ENCODE peak calls at places on chromosomes 3 and 15, in ten cellular contexts. C, M, L, Q, E, B, P, J, I and F are unnamed samples.

GRCh38 chr3:119184083-119184482 is 10.7 kb downstream of the UPK1B start:
- DNase-seq in C (no peak), M (no peak), L (no peak), Q (no peak), E (no peak), B (no peak), P (no peak), J (no peak), I (no peak), F (no peak)

GRCh38 chr3:189927975-189928895 is 192.5 kb downstream of the P3H2 start:
- DNase-seq in C (no peak), M (no peak), L (no peak), Q (no peak), E (no peak), B (no peak), P (no peak), J (no peak), I (no peak), F (peak; percentile 46)

GRCh38 chr3:43534676-43535075 is 87.1 kb downstream of the ANO10 start:
- DNase-seq in C (no peak), M (no peak), L (no peak), Q (no peak), E (no peak), B (no peak), P (no peak), J (no peak), I (no peak), F (no peak)

GRCh38 chr3:71968491-71968890 is 183.5 kb upstream of the PROK2 start:
- DNase-seq in C (no peak), M (no peak), L (no peak), Q (no peak), E (no peak), B (no peak), P (no peak), J (no peak), I (no peak), F (no peak)

GRCh38 chr15:63156708-63157065 is 590 bp downstream of the RPS27L start:
- DNase-seq in C (no peak), M (no peak), L (peak; percentile 42), Q (no peak), E (no peak), B (no peak), P (peak; percentile 48), J (peak; percentile 50), I (peak; percentile 72), F (no peak)

GRCh38 chr3:126782554-126782953 is 78.5 kb downstream of the CHCHD6 start:
- DNase-seq in C (no peak), M (peak; percentile 72), L (peak; percentile 53), Q (no peak), E (peak; percentile 91), B (peak; percentile 78), P (peak; percentile 85), J (peak; percentile 71), I (no peak), F (peak; percentile 59)

GRCh38 chr3:102195198-102195948 is 239.4 kb upstream of the ZPLD1 start:
- DNase-seq in C (no peak), M (no peak), L (peak; percentile 31), Q (no peak), E (no peak), B (no peak), P (no peak), J (peak; percentile 50), I (no peak), F (no peak)

GRCh38 chr15:65285291-65286068 is 1.2 kb downstream of the PARP16 start:
- DNase-seq in C (no peak), M (no peak), L (no peak), Q (no peak), E (no peak), B (no peak), P (no peak), J (no peak), I (no peak), F (no peak)

GRCh38 chr3:73270839-73271483 is 209.5 kb downstream of the EBLN2 start:
- DNase-seq in C (no peak), M (peak; percentile 10), L (no peak), Q (no peak), E (no peak), B (no peak), P (no peak), J (peak; percentile 22), I (no peak), F (no peak)

GRCh38 chr3:106183762-106184391 is 315.1 kb upstream of the CBLB start:
- DNase-seq in C (no peak), M (peak; percentile 29), L (no peak), Q (no peak), E (peak; percentile 67), B (no peak), P (peak; percentile 84), J (no peak), I (no peak), F (peak; percentile 10)

GRCh38 chr3:108235290-108235689 is 13.1 kb upstream of the IFT57 start:
- DNase-seq in C (no peak), M (no peak), L (no peak), Q (no peak), E (no peak), B (no peak), P (no peak), J (no peak), I (no peak), F (no peak)

GRCh38 chr15:71106802-71107500 is 8.3 kb upstream of the THSD4 start:
- DNase-seq in C (no peak), M (no peak), L (no peak), Q (no peak), E (no peak), B (no peak), P (peak; percentile 22), J (no peak), I (no peak), F (no peak)

GRCh38 chr15:71107501-71107815 is 7.8 kb upstream of the THSD4 start:
- DNase-seq in C (no peak), M (no peak), L (no peak), Q (no peak), E (no peak), B (no peak), P (no peak), J (peak; percentile 4), I (no peak), F (no peak)

GRCh38 chr15:71110800-71111565 is 4.3 kb upstream of the THSD4 start:
- DNase-seq in C (no peak), M (no peak), L (no peak), Q (no peak), E (no peak), B (no peak), P (no peak), J (no peak), I (no peak), F (no peak)

GRCh38 chr15:71109890-71110289 is 5.4 kb upstream of the THSD4 start:
- DNase-seq in C (no peak), M (no peak), L (no peak), Q (no peak), E (no peak), B (no peak), P (no peak), J (no peak), I (peak; percentile 73), F (no peak)

DNA sequence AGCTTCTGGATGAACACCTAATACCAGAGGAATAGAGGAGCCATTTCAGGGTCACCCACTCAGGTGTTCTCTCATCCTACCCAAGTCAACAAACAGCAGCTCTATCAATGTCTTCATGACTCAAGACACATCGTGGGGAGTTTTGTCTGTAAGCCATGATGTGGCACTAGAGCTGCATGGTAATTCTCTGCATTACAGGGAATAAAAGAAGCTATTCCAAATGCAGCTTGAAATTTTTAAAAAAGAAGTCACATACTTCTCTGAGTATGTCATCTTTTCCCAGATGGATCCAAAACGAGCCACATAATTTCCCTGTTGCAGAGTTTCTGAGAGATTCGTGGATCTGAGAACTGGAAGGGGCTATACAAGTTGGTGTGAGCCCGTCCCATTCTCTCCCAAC is 6.1 kb upstream of the THSD4 start:
- DNase-seq in C (no peak), M (no peak), L (no peak), Q (no peak), E (peak; percentile 58), B (no peak), P (peak; percentile 56), J (no peak), I (no peak), F (no peak)
- TF ChIP-seq CTCF in C (no peak), M (peak; percentile 44), L (no peak), Q (no peak), E (peak; percentile 41), B (no peak), P (peak; percentile 35), J (no peak), I (peak; percentile 20), F (peak; percentile 55)

GRCh38 chr3:186790261-186790981 is 7.0 kb downstream of the EIF4A2 start:
- DNase-seq in C (no peak), M (no peak), L (no peak), Q (no peak), E (no peak), B (no peak), P (peak; percentile 53), J (no peak), I (no peak), F (no peak)
- TF ChIP-seq CTCF in C (no peak), M (no peak), L (no peak), Q (no peak), E (no peak), B (no peak), P (no peak), J (no peak), I (no peak), F (peak; percentile 33)

GRCh38 chr15:74889390-74889881 is 406 bp upstream of the MPI start:
- DNase-seq in C (no peak), M (no peak), L (peak; percentile 71), Q (peak; percentile 64), E (no peak), B (no peak), P (no peak), J (no peak), I (peak; percentile 55), F (peak; percentile 91)
- TF ChIP-seq CTCF in C (no peak), M (no peak), L (no peak), Q (no peak), E (no peak), B (no peak), P (no peak), J (no peak), I (no peak), F (no peak)

GRCh38 chr3:129988429-129988828 is 13.9 kb downstream of the TRH start:
- DNase-seq in C (no peak), M (no peak), L (no peak), Q (no peak), E (no peak), B (no peak), P (no peak), J (no peak), I (no peak), F (no peak)

GRCh38 chr3:129994883-129995559 is 20.5 kb downstream of the TRH start:
- DNase-seq in C (no peak), M (no peak), L (no peak), Q (no peak), E (no peak), B (no peak), P (no peak), J (no peak), I (no peak), F (no peak)

GRCh38 chr3:129989391-129989790 is 14.9 kb downstream of the TRH start:
- DNase-seq in C (no peak), M (no peak), L (no peak), Q (no peak), E (no peak), B (no peak), P (no peak), J (no peak), I (no peak), F (no peak)

GRCh38 chr3:129996073-129996472 is 21.6 kb downstream of the TRH start:
- DNase-seq in C (no peak), M (no peak), L (no peak), Q (no peak), E (no peak), B (no peak), P (no peak), J (no peak), I (no peak), F (no peak)

GRCh38 chr3:129992781-129993180 is 18.3 kb downstream of the TRH start:
- DNase-seq in C (no peak), M (no peak), L (no peak), Q (no peak), E (no peak), B (no peak), P (no peak), J (no peak), I (no peak), F (peak; percentile 93)
- TF ChIP-seq CTCF in C (no peak), M (peak; percentile 23), L (no peak), Q (no peak), E (peak; percentile 49), B (no peak), P (peak; percentile 57), J (no peak), I (no peak), F (peak; percentile 51)